ENCODE peak calls at places on chromosomes 11 and 22, in nine cellular contexts. One of them, this sample, is unnamed.

GRCh38 chr22:26320469-26320868 is 108.6 kb upstream of the ASPHD2 start:
- ATAC-seq in activated naive CD8-positive, alpha-beta T cell treated with anti-CD3 and anti-CD28 coated beads, Interleukin-2, amount 10 ng/mL, durations not matched to agents 7 days and 5 days: no peak
- ATAC-seq in naive thymus-derived CD8-positive, alpha-beta T cell: no peak
- ATAC-seq in CD4-positive, CD25-positive, alpha-beta regulatory T cell: no peak
- ATAC-seq in foreskin keratinocyte: no peak
- ATAC-seq in activated CD8-positive, alpha-beta memory T cell treated with anti-CD3 and anti-CD28 coated beads, Interleukin-2, amount 10 ng/mL, durations not matched to agents 7 days and 5 days: no peak
- ATAC-seq in CD8-positive, alpha-beta T cell: no peak
- ATAC-seq in left ventricle myocardium superior: no peak
- ATAC-seq in stimulated activated memory B cell treated with anti-CD40 and anti-IgM and Interleukin-4, amounts not matched to agents 10 μg/mL and 1 μg/mL and 100 μg/mL, for 72 hours: no peak
- ATAC-seq in this sample: no peak

GRCh38 chr22:46012881-46013281 is 35.9 kb upstream of the WNT7B start:
- ATAC-seq in activated naive CD8-positive, alpha-beta T cell treated with anti-CD3 and anti-CD28 coated beads, Interleukin-2, amount 10 ng/mL, durations not matched to agents 7 days and 5 days: no peak
- ATAC-seq in naive thymus-derived CD8-positive, alpha-beta T cell: no peak
- ATAC-seq in CD4-positive, CD25-positive, alpha-beta regulatory T cell: no peak
- ATAC-seq in foreskin keratinocyte: no peak
- ATAC-seq in activated CD8-positive, alpha-beta memory T cell treated with anti-CD3 and anti-CD28 coated beads, Interleukin-2, amount 10 ng/mL, durations not matched to agents 7 days and 5 days: no peak
- ATAC-seq in CD8-positive, alpha-beta T cell: no peak
- ATAC-seq in left ventricle myocardium superior: no peak
- ATAC-seq in stimulated activated memory B cell treated with anti-CD40 and anti-IgM and Interleukin-4, amounts not matched to agents 10 μg/mL and 1 μg/mL and 100 μg/mL, for 72 hours: no peak
- ATAC-seq in this sample: peak

GRCh38 chr11:120548682-120549209 is 37.2 kb downstream of the GRIK4 start:
- ATAC-seq in activated naive CD8-positive, alpha-beta T cell treated with anti-CD3 and anti-CD28 coated beads, Interleukin-2, amount 10 ng/mL, durations not matched to agents 7 days and 5 days: no peak
- ATAC-seq in naive thymus-derived CD8-positive, alpha-beta T cell: no peak
- ATAC-seq in CD4-positive, CD25-positive, alpha-beta regulatory T cell: no peak
- ATAC-seq in foreskin keratinocyte: no peak
- ATAC-seq in activated CD8-positive, alpha-beta memory T cell treated with anti-CD3 and anti-CD28 coated beads, Interleukin-2, amount 10 ng/mL, durations not matched to agents 7 days and 5 days: no peak
- ATAC-seq in CD8-positive, alpha-beta T cell: no peak
- ATAC-seq in left ventricle myocardium superior: no peak
- ATAC-seq in stimulated activated memory B cell treated with anti-CD40 and anti-IgM and Interleukin-4, amounts not matched to agents 10 μg/mL and 1 μg/mL and 100 μg/mL, for 72 hours: no peak
- ATAC-seq in this sample: no peak

GRCh38 chr22:27224485-27225364 is 567.3 kb downstream of the MIAT start:
- ATAC-seq in activated naive CD8-positive, alpha-beta T cell treated with anti-CD3 and anti-CD28 coated beads, Interleukin-2, amount 10 ng/mL, durations not matched to agents 7 days and 5 days: no peak
- ATAC-seq in naive thymus-derived CD8-positive, alpha-beta T cell: no peak
- ATAC-seq in CD4-positive, CD25-positive, alpha-beta regulatory T cell: no peak
- ATAC-seq in foreskin keratinocyte: no peak
- ATAC-seq in activated CD8-positive, alpha-beta memory T cell treated with anti-CD3 and anti-CD28 coated beads, Interleukin-2, amount 10 ng/mL, durations not matched to agents 7 days and 5 days: no peak
- ATAC-seq in CD8-positive, alpha-beta T cell: no peak
- ATAC-seq in left ventricle myocardium superior: peak
- ATAC-seq in stimulated activated memory B cell treated with anti-CD40 and anti-IgM and Interleukin-4, amounts not matched to agents 10 μg/mL and 1 μg/mL and 100 μg/mL, for 72 hours: no peak
- ATAC-seq in this sample: no peak

GRCh38 chr11:57641011-57641410 is 8.7 kb downstream of the YPEL4 start:
- ATAC-seq in activated naive CD8-positive, alpha-beta T cell treated with anti-CD3 and anti-CD28 coated beads, Interleukin-2, amount 10 ng/mL, durations not matched to agents 7 days and 5 days: no peak
- ATAC-seq in naive thymus-derived CD8-positive, alpha-beta T cell: no peak
- ATAC-seq in CD4-positive, CD25-positive, alpha-beta regulatory T cell: no peak
- ATAC-seq in foreskin keratinocyte: no peak
- ATAC-seq in activated CD8-positive, alpha-beta memory T cell treated with anti-CD3 and anti-CD28 coated beads, Interleukin-2, amount 10 ng/mL, durations not matched to agents 7 days and 5 days: no peak
- ATAC-seq in CD8-positive, alpha-beta T cell: no peak
- ATAC-seq in left ventricle myocardium superior: peak
- ATAC-seq in stimulated activated memory B cell treated with anti-CD40 and anti-IgM and Interleukin-4, amounts not matched to agents 10 μg/mL and 1 μg/mL and 100 μg/mL, for 72 hours: no peak
- ATAC-seq in this sample: no peak

GRCh38 chr11:93485983-93486382 is 57.2 kb downstream of the SMCO4 start:
- ATAC-seq in activated naive CD8-positive, alpha-beta T cell treated with anti-CD3 and anti-CD28 coated beads, Interleukin-2, amount 10 ng/mL, durations not matched to agents 7 days and 5 days: no peak
- ATAC-seq in naive thymus-derived CD8-positive, alpha-beta T cell: no peak
- ATAC-seq in CD4-positive, CD25-positive, alpha-beta regulatory T cell: no peak
- ATAC-seq in foreskin keratinocyte: no peak
- ATAC-seq in activated CD8-positive, alpha-beta memory T cell treated with anti-CD3 and anti-CD28 coated beads, Interleukin-2, amount 10 ng/mL, durations not matched to agents 7 days and 5 days: no peak
- ATAC-seq in CD8-positive, alpha-beta T cell: no peak
- ATAC-seq in left ventricle myocardium superior: no peak
- ATAC-seq in stimulated activated memory B cell treated with anti-CD40 and anti-IgM and Interleukin-4, amounts not matched to agents 10 μg/mL and 1 μg/mL and 100 μg/mL, for 72 hours: no peak
- ATAC-seq in this sample: no peak

GRCh38 chr22:27609411-27610029 is 192.0 kb downstream of the MN1 start:
- ATAC-seq in activated naive CD8-positive, alpha-beta T cell treated with anti-CD3 and anti-CD28 coated beads, Interleukin-2, amount 10 ng/mL, durations not matched to agents 7 days and 5 days: no peak
- ATAC-seq in naive thymus-derived CD8-positive, alpha-beta T cell: no peak
- ATAC-seq in CD4-positive, CD25-positive, alpha-beta regulatory T cell: no peak
- ATAC-seq in foreskin keratinocyte: no peak
- ATAC-seq in activated CD8-positive, alpha-beta memory T cell treated with anti-CD3 and anti-CD28 coated beads, Interleukin-2, amount 10 ng/mL, durations not matched to agents 7 days and 5 days: no peak
- ATAC-seq in CD8-positive, alpha-beta T cell: no peak
- ATAC-seq in left ventricle myocardium superior: no peak
- ATAC-seq in stimulated activated memory B cell treated with anti-CD40 and anti-IgM and Interleukin-4, amounts not matched to agents 10 μg/mL and 1 μg/mL and 100 μg/mL, for 72 hours: no peak
- ATAC-seq in this sample: no peak

GRCh38 chr11:125593113-125593761 is 585 bp downstream of the STT3A start:
- ATAC-seq in activated naive CD8-positive, alpha-beta T cell treated with anti-CD3 and anti-CD28 coated beads, Interleukin-2, amount 10 ng/mL, durations not matched to agents 7 days and 5 days: no peak
- ATAC-seq in naive thymus-derived CD8-positive, alpha-beta T cell: no peak
- ATAC-seq in CD4-positive, CD25-positive, alpha-beta regulatory T cell: no peak
- ATAC-seq in foreskin keratinocyte: peak
- ATAC-seq in activated CD8-positive, alpha-beta memory T cell treated with anti-CD3 and anti-CD28 coated beads, Interleukin-2, amount 10 ng/mL, durations not matched to agents 7 days and 5 days: peak
- ATAC-seq in CD8-positive, alpha-beta T cell: no peak
- ATAC-seq in left ventricle myocardium superior: no peak
- ATAC-seq in stimulated activated memory B cell treated with anti-CD40 and anti-IgM and Interleukin-4, amounts not matched to agents 10 μg/mL and 1 μg/mL and 100 μg/mL, for 72 hours: no peak
- ATAC-seq in this sample: peak

GRCh38 chr11:48064306-48064705 is 83.9 kb downstream of the PTPRJ start:
- ATAC-seq in activated naive CD8-positive, alpha-beta T cell treated with anti-CD3 and anti-CD28 coated beads, Interleukin-2, amount 10 ng/mL, durations not matched to agents 7 days and 5 days: no peak
- ATAC-seq in naive thymus-derived CD8-positive, alpha-beta T cell: no peak
- ATAC-seq in CD4-positive, CD25-positive, alpha-beta regulatory T cell: no peak
- ATAC-seq in foreskin keratinocyte: no peak
- ATAC-seq in activated CD8-positive, alpha-beta memory T cell treated with anti-CD3 and anti-CD28 coated beads, Interleukin-2, amount 10 ng/mL, durations not matched to agents 7 days and 5 days: no peak
- ATAC-seq in CD8-positive, alpha-beta T cell: no peak
- ATAC-seq in left ventricle myocardium superior: peak
- ATAC-seq in stimulated activated memory B cell treated with anti-CD40 and anti-IgM and Interleukin-4, amounts not matched to agents 10 μg/mL and 1 μg/mL and 100 μg/mL, for 72 hours: no peak
- ATAC-seq in this sample: no peak

GRCh38 chr11:75520688-75521087 is 5.1 kb downstream of the GDPD5 start:
- ATAC-seq in activated naive CD8-positive, alpha-beta T cell treated with anti-CD3 and anti-CD28 coated beads, Interleukin-2, amount 10 ng/mL, durations not matched to agents 7 days and 5 days: no peak
- ATAC-seq in naive thymus-derived CD8-positive, alpha-beta T cell: no peak
- ATAC-seq in CD4-positive, CD25-positive, alpha-beta regulatory T cell: no peak
- ATAC-seq in foreskin keratinocyte: no peak
- ATAC-seq in activated CD8-positive, alpha-beta memory T cell treated with anti-CD3 and anti-CD28 coated beads, Interleukin-2, amount 10 ng/mL, durations not matched to agents 7 days and 5 days: no peak
- ATAC-seq in CD8-positive, alpha-beta T cell: no peak
- ATAC-seq in left ventricle myocardium superior: no peak
- ATAC-seq in stimulated activated memory B cell treated with anti-CD40 and anti-IgM and Interleukin-4, amounts not matched to agents 10 μg/mL and 1 μg/mL and 100 μg/mL, for 72 hours: no peak
- ATAC-seq in this sample: no peak

GRCh38 chr22:28710112-28710888 is 30.7 kb upstream of the TTC28 start:
- ATAC-seq in activated naive CD8-positive, alpha-beta T cell treated with anti-CD3 and anti-CD28 coated beads, Interleukin-2, amount 10 ng/mL, durations not matched to agents 7 days and 5 days: no peak
- ATAC-seq in naive thymus-derived CD8-positive, alpha-beta T cell: no peak
- ATAC-seq in CD4-positive, CD25-positive, alpha-beta regulatory T cell: no peak
- ATAC-seq in foreskin keratinocyte: peak
- ATAC-seq in activated CD8-positive, alpha-beta memory T cell treated with anti-CD3 and anti-CD28 coated beads, Interleukin-2, amount 10 ng/mL, durations not matched to agents 7 days and 5 days: no peak
- ATAC-seq in CD8-positive, alpha-beta T cell: no peak
- ATAC-seq in left ventricle myocardium superior: peak
- ATAC-seq in stimulated activated memory B cell treated with anti-CD40 and anti-IgM and Interleukin-4, amounts not matched to agents 10 μg/mL and 1 μg/mL and 100 μg/mL, for 72 hours: no peak
- ATAC-seq in this sample: no peak

GRCh38 chr22:31272522-31273446 is 19.5 kb downstream of the PIK3IP1 start:
- ATAC-seq in activated naive CD8-positive, alpha-beta T cell treated with anti-CD3 and anti-CD28 coated beads, Interleukin-2, amount 10 ng/mL, durations not matched to agents 7 days and 5 days: peak
- ATAC-seq in naive thymus-derived CD8-positive, alpha-beta T cell: peak
- ATAC-seq in CD4-positive, CD25-positive, alpha-beta regulatory T cell: peak
- ATAC-seq in foreskin keratinocyte: peak
- ATAC-seq in activated CD8-positive, alpha-beta memory T cell treated with anti-CD3 and anti-CD28 coated beads, Interleukin-2, amount 10 ng/mL, durations not matched to agents 7 days and 5 days: peak
- ATAC-seq in CD8-positive, alpha-beta T cell: peak
- ATAC-seq in left ventricle myocardium superior: peak
- ATAC-seq in stimulated activated memory B cell treated with anti-CD40 and anti-IgM and Interleukin-4, amounts not matched to agents 10 μg/mL and 1 μg/mL and 100 μg/mL, for 72 hours: peak
- ATAC-seq in this sample: peak

GRCh38 chr11:46272816-46273427 is 4.5 kb upstream of the CREB3L1 start:
- ATAC-seq in activated naive CD8-positive, alpha-beta T cell treated with anti-CD3 and anti-CD28 coated beads, Interleukin-2, amount 10 ng/mL, durations not matched to agents 7 days and 5 days: no peak
- ATAC-seq in naive thymus-derived CD8-positive, alpha-beta T cell: no peak
- ATAC-seq in CD4-positive, CD25-positive, alpha-beta regulatory T cell: no peak
- ATAC-seq in foreskin keratinocyte: peak
- ATAC-seq in activated CD8-positive, alpha-beta memory T cell treated with anti-CD3 and anti-CD28 coated beads, Interleukin-2, amount 10 ng/mL, durations not matched to agents 7 days and 5 days: no peak
- ATAC-seq in CD8-positive, alpha-beta T cell: no peak
- ATAC-seq in left ventricle myocardium superior: peak
- ATAC-seq in stimulated activated memory B cell treated with anti-CD40 and anti-IgM and Interleukin-4, amounts not matched to agents 10 μg/mL and 1 μg/mL and 100 μg/mL, for 72 hours: no peak
- ATAC-seq in this sample: peak

GRCh38 chr22:47355388-47355725 is 592.9 kb downstream of the TBC1D22A start:
- ATAC-seq in activated naive CD8-positive, alpha-beta T cell treated with anti-CD3 and anti-CD28 coated beads, Interleukin-2, amount 10 ng/mL, durations not matched to agents 7 days and 5 days: no peak
- ATAC-seq in naive thymus-derived CD8-positive, alpha-beta T cell: no peak
- ATAC-seq in CD4-positive, CD25-positive, alpha-beta regulatory T cell: no peak
- ATAC-seq in foreskin keratinocyte: no peak
- ATAC-seq in activated CD8-positive, alpha-beta memory T cell treated with anti-CD3 and anti-CD28 coated beads, Interleukin-2, amount 10 ng/mL, durations not matched to agents 7 days and 5 days: no peak
- ATAC-seq in CD8-positive, alpha-beta T cell: no peak
- ATAC-seq in left ventricle myocardium superior: no peak
- ATAC-seq in stimulated activated memory B cell treated with anti-CD40 and anti-IgM and Interleukin-4, amounts not matched to agents 10 μg/mL and 1 μg/mL and 100 μg/mL, for 72 hours: no peak
- ATAC-seq in this sample: no peak

GRCh38 chr11:67571443-67571842 is 12.2 kb upstream of the GSTP1 start:
- ATAC-seq in activated naive CD8-positive, alpha-beta T cell treated with anti-CD3 and anti-CD28 coated beads, Interleukin-2, amount 10 ng/mL, durations not matched to agents 7 days and 5 days: no peak
- ATAC-seq in naive thymus-derived CD8-positive, alpha-beta T cell: no peak
- ATAC-seq in CD4-positive, CD25-positive, alpha-beta regulatory T cell: no peak
- ATAC-seq in foreskin keratinocyte: no peak
- ATAC-seq in activated CD8-positive, alpha-beta memory T cell treated with anti-CD3 and anti-CD28 coated beads, Interleukin-2, amount 10 ng/mL, durations not matched to agents 7 days and 5 days: no peak
- ATAC-seq in CD8-positive, alpha-beta T cell: no peak
- ATAC-seq in left ventricle myocardium superior: no peak
- ATAC-seq in stimulated activated memory B cell treated with anti-CD40 and anti-IgM and Interleukin-4, amounts not matched to agents 10 μg/mL and 1 μg/mL and 100 μg/mL, for 72 hours: no peak
- ATAC-seq in this sample: no peak

GRCh38 chr11:78319453-78319955 is 98.1 kb downstream of the GAB2 start:
- ATAC-seq in activated naive CD8-positive, alpha-beta T cell treated with anti-CD3 and anti-CD28 coated beads, Interleukin-2, amount 10 ng/mL, durations not matched to agents 7 days and 5 days: no peak
- ATAC-seq in naive thymus-derived CD8-positive, alpha-beta T cell: no peak
- ATAC-seq in CD4-positive, CD25-positive, alpha-beta regulatory T cell: no peak
- ATAC-seq in foreskin keratinocyte: no peak
- ATAC-seq in activated CD8-positive, alpha-beta memory T cell treated with anti-CD3 and anti-CD28 coated beads, Interleukin-2, amount 10 ng/mL, durations not matched to agents 7 days and 5 days: no peak
- ATAC-seq in CD8-positive, alpha-beta T cell: no peak
- ATAC-seq in left ventricle myocardium superior: peak
- ATAC-seq in stimulated activated memory B cell treated with anti-CD40 and anti-IgM and Interleukin-4, amounts not matched to agents 10 μg/mL and 1 μg/mL and 100 μg/mL, for 72 hours: no peak
- ATAC-seq in this sample: no peak

This sample was measured in esophagus mucosa.